ENCODE peak calls at places on chromosomes 4 and X, in seven cellular contexts. One of them, this sample, is unnamed.
A peak's percentile ranks its signal among the peaks of the same experiment; 100 is the strongest.

GRCh38 chr4:5885733-5886132 is 7.2 kb downstream of the CRMP1 start:
- DNase-seq in kidney: no peak
- DNase-seq in testis: no peak
- DNase-seq in AG10803: no peak
- DNase-seq in fibroblast of lung: no peak
- DNase-seq in mammary epithelial cell: no peak
- DNase-seq in pancreas: no peak
- DNase-seq in this sample: no peak

GRCh38 chr4:681736-682451 is 7.1 kb downstream of the SLC49A3 start:
- DNase-seq in kidney: peak; percentile 87
- DNase-seq in testis: no peak
- DNase-seq in AG10803: no peak
- DNase-seq in fibroblast of lung: no peak
- DNase-seq in mammary epithelial cell: no peak
- DNase-seq in pancreas: no peak
- DNase-seq in this sample: no peak

GRCh38 chr4:16931906-16932305 is 33.5 kb upstream of the LDB2 start:
- DNase-seq in kidney: no peak
- DNase-seq in testis: no peak
- DNase-seq in AG10803: peak; percentile 17
- DNase-seq in fibroblast of lung: peak; percentile 63
- DNase-seq in mammary epithelial cell: no peak
- DNase-seq in pancreas: no peak
- DNase-seq in this sample: peak; percentile 20

GRCh38 chrX:16239211-16239610 is 71.9 kb downstream of the MAGEB17 start:
- DNase-seq in kidney: no peak
- DNase-seq in testis: no peak
- DNase-seq in AG10803: peak; percentile 75
- DNase-seq in fibroblast of lung: peak; percentile 94
- DNase-seq in mammary epithelial cell: peak; percentile 95
- DNase-seq in pancreas: no peak
- DNase-seq in this sample: peak; percentile 50

GRCh38 chrX:40248822-40249221 is 151.1 kb upstream of the BCOR start:
- DNase-seq in kidney: no peak
- DNase-seq in testis: no peak
- DNase-seq in AG10803: no peak
- DNase-seq in fibroblast of lung: no peak
- DNase-seq in mammary epithelial cell: no peak
- DNase-seq in pancreas: no peak
- DNase-seq in this sample: no peak

GRCh38 chr4:90357117-90357710 is 230.0 kb downstream of the CCSER1 start:
- DNase-seq in kidney: no peak
- DNase-seq in testis: no peak
- DNase-seq in AG10803: peak; percentile 38
- DNase-seq in fibroblast of lung: peak; percentile 67
- DNase-seq in mammary epithelial cell: peak; percentile 36
- DNase-seq in pancreas: no peak
- DNase-seq in this sample: peak; percentile 26

GRCh38 chrX:150768132-150768485 is 74.9 kb downstream of the MTMR1 start:
- DNase-seq in kidney: no peak
- DNase-seq in testis: no peak
- DNase-seq in AG10803: peak; percentile 50
- DNase-seq in fibroblast of lung: no peak
- DNase-seq in mammary epithelial cell: no peak
- DNase-seq in pancreas: no peak
- DNase-seq in this sample: no peak

GRCh38 chr4:153198739-153199138 is 5.5 kb upstream of the TRIM2 start:
- DNase-seq in kidney: no peak
- DNase-seq in testis: no peak
- DNase-seq in AG10803: no peak
- DNase-seq in fibroblast of lung: no peak
- DNase-seq in mammary epithelial cell: no peak
- DNase-seq in pancreas: no peak
- DNase-seq in this sample: no peak

GRCh38 chr4:100796333-100796732 is 278.5 kb upstream of the EMCN start:
- DNase-seq in kidney: no peak
- DNase-seq in testis: no peak
- DNase-seq in AG10803: no peak
- DNase-seq in fibroblast of lung: no peak
- DNase-seq in mammary epithelial cell: no peak
- DNase-seq in pancreas: no peak
- DNase-seq in this sample: no peak

GRCh38 chr4:1096841-1097240 is 16.5 kb downstream of the RNF212 start:
- DNase-seq in kidney: no peak
- DNase-seq in testis: no peak
- DNase-seq in AG10803: no peak
- DNase-seq in fibroblast of lung: no peak
- DNase-seq in mammary epithelial cell: no peak
- DNase-seq in pancreas: no peak
- DNase-seq in this sample: no peak

GRCh38 chr4:75634281-75634680 is 4.0 kb upstream of the CDKL2 start:
- DNase-seq in kidney: no peak
- DNase-seq in testis: no peak
- DNase-seq in AG10803: no peak
- DNase-seq in fibroblast of lung: peak; percentile 41
- DNase-seq in mammary epithelial cell: peak; percentile 41
- DNase-seq in pancreas: no peak
- DNase-seq in this sample: no peak

GRCh38 chr4:151356510-151356909 is 31.1 kb upstream of the SH3D19 start:
- DNase-seq in kidney: no peak
- DNase-seq in testis: no peak
- DNase-seq in AG10803: peak; percentile 13
- DNase-seq in fibroblast of lung: peak; percentile 29
- DNase-seq in mammary epithelial cell: peak; percentile 63
- DNase-seq in pancreas: no peak
- DNase-seq in this sample: no peak

GRCh38 chr4:162497564-162498167 is 333.9 kb upstream of the FSTL5 start:
- DNase-seq in kidney: no peak
- DNase-seq in testis: no peak
- DNase-seq in AG10803: peak; percentile 49
- DNase-seq in fibroblast of lung: peak; percentile 29
- DNase-seq in mammary epithelial cell: peak; percentile 25
- DNase-seq in pancreas: no peak
- DNase-seq in this sample: peak; percentile 4

GRCh38 chr4:44421330-44421729 is 27.3 kb downstream of the KCTD8 start:
- DNase-seq in kidney: no peak
- DNase-seq in testis: no peak
- DNase-seq in AG10803: no peak
- DNase-seq in fibroblast of lung: no peak
- DNase-seq in mammary epithelial cell: no peak
- DNase-seq in pancreas: no peak
- DNase-seq in this sample: no peak

GRCh38 chr4:55008166-55009056 is 117.0 kb downstream of the KDR start:
- DNase-seq in kidney: peak; percentile 73
- DNase-seq in testis: peak; percentile 23
- DNase-seq in AG10803: no peak
- DNase-seq in fibroblast of lung: no peak
- DNase-seq in mammary epithelial cell: no peak
- DNase-seq in pancreas: no peak
- DNase-seq in this sample: no peak

GRCh38 chr4:186633844-186634243 is 78.5 kb upstream of the MTNR1A start:
- DNase-seq in kidney: no peak
- DNase-seq in testis: no peak
- DNase-seq in AG10803: no peak
- DNase-seq in fibroblast of lung: no peak
- DNase-seq in mammary epithelial cell: no peak
- DNase-seq in pancreas: no peak
- DNase-seq in this sample: no peak

GRCh38 chrX:18354369-18355329 is at the start of gene SCML2:
- DNase-seq in kidney: peak; percentile 72
- DNase-seq in testis: peak; percentile 62
- DNase-seq in AG10803: peak; percentile 32
- DNase-seq in fibroblast of lung: peak; percentile 23
- DNase-seq in mammary epithelial cell: peak; percentile 2
- DNase-seq in pancreas: peak; percentile 69
- DNase-seq in this sample: no peak

GRCh38 chr4:6275898-6276563 is 6.4 kb downstream of the WFS1 start:
- DNase-seq in kidney: no peak
- DNase-seq in testis: peak; percentile 56
- DNase-seq in AG10803: no peak
- DNase-seq in fibroblast of lung: no peak
- DNase-seq in mammary epithelial cell: no peak
- DNase-seq in pancreas: peak; percentile 65
- DNase-seq in this sample: no peak

GRCh38 chr4:166162327-166162726 is 289.3 kb downstream of the TLL1 start:
- DNase-seq in kidney: no peak
- DNase-seq in testis: no peak
- DNase-seq in AG10803: no peak
- DNase-seq in fibroblast of lung: no peak
- DNase-seq in mammary epithelial cell: no peak
- DNase-seq in pancreas: no peak
- DNase-seq in this sample: no peak

GRCh38 chr4:166169111-166169510 is 296.1 kb downstream of the TLL1 start:
- DNase-seq in kidney: no peak
- DNase-seq in testis: no peak
- DNase-seq in AG10803: no peak
- DNase-seq in fibroblast of lung: no peak
- DNase-seq in mammary epithelial cell: peak; percentile 23
- DNase-seq in pancreas: no peak
- DNase-seq in this sample: no peak

DNA sequence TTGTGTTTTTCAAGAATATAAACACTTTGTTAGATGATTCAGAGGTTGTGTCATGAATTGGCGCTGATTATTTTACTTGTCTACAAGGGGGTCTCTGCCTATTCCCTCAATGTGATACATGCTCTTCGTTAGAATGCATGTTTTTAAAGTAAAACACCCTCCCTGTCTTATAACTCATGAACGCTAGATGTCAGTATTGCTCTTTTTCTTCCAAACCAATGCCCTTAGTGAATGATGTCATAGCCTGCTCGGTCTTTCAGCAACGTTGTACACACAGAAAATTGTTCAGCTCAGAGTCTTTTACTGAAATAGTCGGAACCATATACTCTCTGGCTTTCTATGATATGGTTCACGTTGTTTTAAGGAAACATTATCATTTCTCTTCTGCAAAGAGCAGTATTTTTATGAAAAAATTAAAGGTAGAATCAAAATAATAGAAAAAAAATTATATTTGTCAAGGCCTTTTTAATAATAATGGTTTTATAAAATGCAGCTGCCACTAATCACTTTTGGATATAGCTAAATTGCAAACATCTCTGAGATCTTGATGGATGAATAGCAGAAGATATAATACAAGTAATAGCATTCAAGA is 292.9 kb downstream of the TLL1 start:
- DNase-seq in kidney: no peak
- DNase-seq in testis: peak; percentile 40
- DNase-seq in AG10803: peak; percentile 67
- DNase-seq in fibroblast of lung: peak; percentile 66
- DNase-seq in mammary epithelial cell: peak; percentile 59
- DNase-seq in pancreas: no peak
- DNase-seq in this sample: peak; percentile 16
- H3K4me3 ChIP-seq in kidney: no peak overlapping the region
- H3K4me3 ChIP-seq in testis: no peak overlapping the region
- H3K4me3 ChIP-seq in AG10803: no peak overlapping the region
- H3K4me3 ChIP-seq in fibroblast of lung: no peak overlapping the region
- H3K4me3 ChIP-seq in mammary epithelial cell: no peak overlapping the region
- H3K4me3 ChIP-seq in pancreas: no peak overlapping the region
- H3K4me3 ChIP-seq in this sample: no peak overlapping the region

GRCh38 chr4:127642169-127642568 is 9.4 kb downstream of the INTU start:
- DNase-seq in kidney: no peak
- DNase-seq in testis: no peak
- DNase-seq in AG10803: peak; percentile 33
- DNase-seq in fibroblast of lung: peak; percentile 38
- DNase-seq in mammary epithelial cell: no peak
- DNase-seq in pancreas: no peak
- DNase-seq in this sample: no peak
- H3K4me3 ChIP-seq in kidney: no peak overlapping the region
- H3K4me3 ChIP-seq in testis: no peak overlapping the region
- H3K4me3 ChIP-seq in AG10803: no peak overlapping the region
- H3K4me3 ChIP-seq in fibroblast of lung: peak overlapping the region; percentile 40
- H3K4me3 ChIP-seq in mammary epithelial cell: no peak overlapping the region
- H3K4me3 ChIP-seq in pancreas: no peak overlapping the region
- H3K4me3 ChIP-seq in this sample: no peak overlapping the region

GRCh38 chr4:139582044-139582443 is 26.0 kb upstream of the SETD7 start:
- DNase-seq in kidney: no peak
- DNase-seq in testis: no peak
- DNase-seq in AG10803: no peak
- DNase-seq in fibroblast of lung: peak; percentile 20
- DNase-seq in mammary epithelial cell: no peak
- DNase-seq in pancreas: no peak
- DNase-seq in this sample: no peak

GRCh38 chr4:139581096-139581495 is 25.1 kb upstream of the SETD7 start:
- DNase-seq in kidney: no peak
- DNase-seq in testis: no peak
- DNase-seq in AG10803: no peak
- DNase-seq in fibroblast of lung: no peak
- DNase-seq in mammary epithelial cell: no peak
- DNase-seq in pancreas: no peak
- DNase-seq in this sample: no peak

GRCh38 chr4:139575072-139575471 is 19.1 kb upstream of the SETD7 start:
- DNase-seq in kidney: no peak
- DNase-seq in testis: no peak
- DNase-seq in AG10803: no peak
- DNase-seq in fibroblast of lung: no peak
- DNase-seq in mammary epithelial cell: no peak
- DNase-seq in pancreas: no peak
- DNase-seq in this sample: no peak

GRCh38 chr4:139574641-139575040 is 18.6 kb upstream of the SETD7 start:
- DNase-seq in kidney: no peak
- DNase-seq in testis: no peak
- DNase-seq in AG10803: no peak
- DNase-seq in fibroblast of lung: no peak
- DNase-seq in mammary epithelial cell: no peak
- DNase-seq in pancreas: no peak
- DNase-seq in this sample: no peak

GRCh38 chr4:139576219-139576618 is 20.2 kb upstream of the SETD7 start:
- DNase-seq in kidney: no peak
- DNase-seq in testis: no peak
- DNase-seq in AG10803: no peak
- DNase-seq in fibroblast of lung: peak; percentile 84
- DNase-seq in mammary epithelial cell: no peak
- DNase-seq in pancreas: no peak
- DNase-seq in this sample: no peak
- H3K4me3 ChIP-seq in kidney: no peak overlapping the region
- H3K4me3 ChIP-seq in testis: no peak overlapping the region
- H3K4me3 ChIP-seq in AG10803: no peak overlapping the region
- H3K4me3 ChIP-seq in fibroblast of lung: no peak overlapping the region
- H3K4me3 ChIP-seq in mammary epithelial cell: no peak overlapping the region
- H3K4me3 ChIP-seq in pancreas: no peak overlapping the region
- H3K4me3 ChIP-seq in this sample: no peak overlapping the region

GRCh38 chrX:128012015-128012414 is 40.2 kb downstream of the ACTRT1 start:
- DNase-seq in kidney: no peak
- DNase-seq in testis: no peak
- DNase-seq in AG10803: no peak
- DNase-seq in fibroblast of lung: no peak
- DNase-seq in mammary epithelial cell: no peak
- DNase-seq in pancreas: no peak
- DNase-seq in this sample: no peak

GRCh38 chrX:128007882-128008281 is 44.3 kb downstream of the ACTRT1 start:
- DNase-seq in kidney: no peak
- DNase-seq in testis: no peak
- DNase-seq in AG10803: no peak
- DNase-seq in fibroblast of lung: no peak
- DNase-seq in mammary epithelial cell: no peak
- DNase-seq in pancreas: no peak
- DNase-seq in this sample: no peak
- H3K4me3 ChIP-seq in kidney: no peak overlapping the region
- H3K4me3 ChIP-seq in testis: no peak overlapping the region
- H3K4me3 ChIP-seq in AG10803: no peak overlapping the region
- H3K4me3 ChIP-seq in fibroblast of lung: no peak overlapping the region
- H3K4me3 ChIP-seq in mammary epithelial cell: no peak overlapping the region
- H3K4me3 ChIP-seq in pancreas: no peak overlapping the region
- H3K4me3 ChIP-seq in this sample: no peak overlapping the region